ENCODE peak calls at places on chromosomes 16 and 17, in eight cellular contexts. N is IMR-90, A is tibial nerve, S is uterus, O is A549, V is sigmoid colon, K is GM12878, I is breast epithelium. J is an unnamed sample.
A peak's percentile ranks its signal among the peaks of the same experiment; 100 is the strongest.

GRCh38 chr17:65020284-65020683 is 36.3 kb downstream of the GNA13 start:
- DNase-seq in A (no peak), I (no peak), O (no peak), V (no peak), S (no peak), N (peak; percentile 91), K (no peak), J (no peak)

GRCh38 chr16:11497329-11497805 is 89.4 kb downstream of the LITAF start:
- DNase-seq in S (peak; percentile 77), I (peak; percentile 89), O (peak; percentile 92), A (peak; percentile 72), K (peak; percentile 37), N (peak; percentile 56), V (peak; percentile 92), J (peak; percentile 95)

GRCh38 chr16:20074089-20074956 is 633 bp upstream of the GPR139 start:
- DNase-seq in I (no peak), K (no peak), S (no peak), N (no peak), A (no peak), O (no peak), V (no peak), J (peak; percentile 50)

GRCh38 chr16:85055503-85056210 is 28.1 kb downstream of the KIAA0513 start:
- DNase-seq in A (peak; percentile 68), K (peak; percentile 92), I (peak; percentile 64), O (no peak), S (peak; percentile 45), N (peak; percentile 63), V (no peak), J (peak; percentile 65)

GRCh38 chr16:11602321-11602720 is 15.6 kb upstream of the LITAF start:
- DNase-seq in K (no peak), N (no peak), A (no peak), O (no peak), S (no peak), V (no peak), I (no peak), J (no peak)

GRCh38 chr17:63381101-63381729 is 64.9 kb downstream of the CYB561 start:
- DNase-seq in K (no peak), A (no peak), N (peak; percentile 82), S (no peak), O (no peak), I (no peak), V (no peak), J (no peak)

GRCh38 chr17:2776589-2777241 is 19.5 kb upstream of the RAP1GAP2 start:
- DNase-seq in K (no peak), S (no peak), V (no peak), I (no peak), A (no peak), O (no peak), N (no peak), J (no peak)

GRCh38 chr17:57574040-57574513 is 171.0 kb downstream of the CCDC182 start:
- DNase-seq in N (peak; percentile 43), V (peak; percentile 85), S (peak; percentile 52), A (peak; percentile 49), I (no peak), K (no peak), O (no peak), J (no peak)

GRCh38 chr17:7523033-7523432 is 25.8 kb upstream of the TNFSF12 start:
- DNase-seq in K (no peak), V (no peak), N (no peak), I (no peak), A (peak; percentile 13), O (peak; percentile 63), S (no peak), J (no peak)

GRCh38 chr16:10945065-10945787 is 862 bp downstream of the CLEC16A start:
- DNase-seq in A (no peak), V (no peak), I (no peak), S (no peak), O (no peak), K (no peak), N (no peak), J (no peak)

GRCh38 chr17:46977348-46977747 is 1.7 kb downstream of the RPRML start:
- DNase-seq in V (no peak), I (no peak), S (no peak), K (no peak), O (peak; percentile 89), N (peak; percentile 18), A (no peak), J (no peak)

GRCh38 chr17:45284176-45285140 is 22.6 kb upstream of the SPATA32 start:
- DNase-seq in N (no peak), A (no peak), V (peak; percentile 85), K (no peak), O (peak; percentile 65), S (no peak), I (no peak), J (peak; percentile 46)

GRCh38 chr16:27106305-27106704 is 39.6 kb downstream of the C16orf82 start:
- DNase-seq in N (no peak), O (no peak), I (peak; percentile 9), A (no peak), S (no peak), V (no peak), K (no peak), J (no peak)

GRCh38 chr17:53150101-53150698 is 672.5 kb upstream of the KIF2B start:
- DNase-seq in N (no peak), I (no peak), K (no peak), V (no peak), O (peak; percentile 7), A (no peak), S (no peak), J (no peak)

GRCh38 chr17:67376892-67377726 is at the start of gene PITPNC1:
- DNase-seq in I (peak; percentile 67), N (peak; percentile 86), V (peak; percentile 91), S (peak; percentile 81), O (peak; percentile 84), K (no peak), A (peak; percentile 68), J (peak; percentile 70)

DNA sequence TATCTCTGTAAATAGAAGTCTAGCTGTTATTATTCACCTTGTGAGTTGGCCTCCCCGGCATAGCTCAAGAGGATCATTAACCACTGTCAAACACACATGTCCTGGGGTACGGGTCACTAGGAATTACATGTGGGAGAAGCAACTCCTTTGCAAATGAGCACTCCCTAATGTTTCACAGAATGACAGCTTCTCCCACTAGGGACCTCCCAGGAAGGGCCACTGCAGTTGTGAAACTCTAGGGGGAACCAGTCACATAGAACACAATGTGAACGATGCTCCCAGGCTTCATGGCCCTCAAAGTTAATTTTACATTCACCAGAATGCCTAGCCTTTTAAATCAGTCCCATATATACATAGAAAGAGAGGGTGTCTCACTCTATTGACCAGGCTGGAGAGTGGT is 12.4 kb upstream of the ZNF19 start:
- DNase-seq in N (no peak), S (no peak), V (no peak), I (no peak), O (no peak), A (no peak), K (no peak), J (no peak)
- TF ChIP-seq CTCF in N (no peak), S (no peak), V (no peak), I (no peak), O (no peak), A (no peak), K (peak; percentile 26), J (no peak)

GRCh38 chr17:78040561-78041400 is 82.3 kb downstream of the TNRC6C start:
- DNase-seq in K (peak; percentile 21), N (peak; percentile 43), O (peak; percentile 81), V (peak; percentile 80), S (peak; percentile 58), A (peak; percentile 26), I (peak; percentile 61), J (peak; percentile 34)
- H3K4me3 ChIP-seq in K (peak overlapping the region; percentile 57), N (peak overlapping the region; percentile 79), O (peak overlapping the region; percentile 47), V (peak overlapping the region; percentile 49), S (peak overlapping the region; percentile 56), A (peak overlapping the region; percentile 57), I (peak overlapping the region; percentile 61), J (peak overlapping the region; percentile 24)

GRCh38 chr17:48542956-48543853 is 1.7 kb downstream of the HOXB2 start:
- DNase-seq in V (peak; percentile 83), S (peak; percentile 52), N (peak; percentile 67), K (no peak), O (peak; percentile 75), A (peak; percentile 30), I (peak; percentile 63), J (no peak)

GRCh38 chr17:48545539-48545938 is 630 bp upstream of the HOXB2 start:
- DNase-seq in S (no peak), K (no peak), V (peak; percentile 19), N (peak; percentile 17), O (no peak), A (no peak), I (no peak), J (no peak)

GRCh38 chr17:48543854-48544355 is 1.0 kb downstream of the HOXB2 start:
- DNase-seq in O (no peak), K (no peak), N (no peak), V (no peak), I (no peak), S (no peak), A (no peak), J (no peak)

GRCh38 chr17:48545022-48545376 is at the start of gene HOXB2:
- DNase-seq in S (peak; percentile 35), I (no peak), N (peak; percentile 77), K (no peak), O (no peak), V (no peak), A (no peak), J (no peak)

GRCh38 chr17:48544356-48545021 is 420 bp downstream of the HOXB2 start:
- DNase-seq in A (peak; percentile 49), I (peak; percentile 81), N (peak; percentile 93), V (peak; percentile 99), O (no peak), K (no peak), S (peak; percentile 92), J (peak; percentile 73)
- TF ChIP-seq POLR2A in A (no peak), I (peak; percentile 20), N (peak; percentile 31), V (peak; percentile 60), O (no peak), K (no peak), S (peak; percentile 50), J (no peak)

GRCh38 chr17:60743282-60743681 is 65.6 kb downstream of the BCAS3 start:
- DNase-seq in A (no peak), N (no peak), K (no peak), O (no peak), I (no peak), V (no peak), S (no peak), J (no peak)

GRCh38 chr17:60747069-60747808 is 69.6 kb downstream of the BCAS3 start:
- DNase-seq in S (no peak), K (no peak), O (no peak), N (no peak), I (no peak), V (no peak), A (no peak), J (no peak)

GRCh38 chr17:60743812-60744211 is 66.2 kb downstream of the BCAS3 start:
- DNase-seq in O (no peak), K (no peak), I (no peak), A (no peak), V (no peak), N (peak; percentile 43), S (no peak), J (no peak)

GRCh38 chr17:60744355-60744958 is 66.8 kb downstream of the BCAS3 start:
- DNase-seq in A (no peak), N (peak; percentile 24), K (no peak), I (no peak), V (no peak), S (no peak), O (no peak), J (no peak)

GRCh38 chr17:60745544-60745943 is 67.9 kb downstream of the BCAS3 start:
- DNase-seq in I (no peak), O (peak; percentile 22), A (no peak), V (no peak), N (no peak), K (no peak), S (no peak), J (no peak)
- TF ChIP-seq CTCF in I (no peak), O (peak; percentile 42), A (no peak), V (no peak), N (no peak), K (no peak), S (no peak), J (no peak)

J was measured in lower leg skin.